ENCODE peak calls at places on chromosomes 11 and 22, in four cellular contexts. Y is neural crest cell, X is NCI-H187, Q is SW480. A is an unnamed sample.

GRCh38 chr11:71489311-71490043 is 36.5 kb downstream of the NADSYN1 start:
- DNase-seq in Q (no peak), X (no peak), Y (no peak), A (no peak)

GRCh38 chr11:257766-258493 is 20.3 kb upstream of the NLRP6 start:
- DNase-seq in Y (no peak), Q (no peak), X (no peak), A (no peak)

GRCh38 chr22:48940988-48941902 is 886.4 kb downstream of the BRD1 start:
- DNase-seq in Q (no peak), X (no peak), Y (no peak), A (no peak)

GRCh38 chr11:76371170-76371569 is 9.8 kb downstream of the THAP12 start:
- DNase-seq in Q (peak), X (no peak), Y (no peak), A (peak)

GRCh38 chr11:61923166-61924015 is 6.0 kb upstream of the RAB3IL1 start:
- DNase-seq in Y (no peak), X (no peak), Q (peak), A (peak)

GRCh38 chr11:64868904-64869570 is 9.4 kb downstream of the EHD1 start:
- DNase-seq in Y (no peak), X (no peak), Q (no peak), A (peak)

GRCh38 chr11:121452609-121453150 is at the start of gene SORL1-AS1:
- DNase-seq in X (no peak), Q (peak), Y (no peak), A (no peak)

GRCh38 chr22:29359469-29359868 is 28.9 kb downstream of the AP1B1 start:
- DNase-seq in X (no peak), Q (peak), Y (peak), A (peak)

GRCh38 chr22:47381240-47381639 is 618.8 kb downstream of the TBC1D22A start:
- DNase-seq in Q (no peak), Y (no peak), X (no peak), A (no peak)

GRCh38 chr11:32706985-32707736 is 87.3 kb downstream of the CCDC73 start:
- DNase-seq in Y (no peak), Q (peak), X (no peak), A (no peak)

GRCh38 chr11:42571486-42572230 is 740.1 kb upstream of the API5 start:
- DNase-seq in Q (no peak), X (no peak), Y (no peak), A (no peak)

GRCh38 chr11:19237813-19238212 is 2.9 kb downstream of the E2F8 start:
- DNase-seq in Y (no peak), Q (peak), X (no peak), A (no peak)

GRCh38 chr22:33883961-33884808 is 36.1 kb downstream of the LARGE1 start:
- DNase-seq in X (no peak), Y (no peak), Q (no peak), A (no peak)

GRCh38 chr22:29475550-29475949 is 4.5 kb upstream of the NEFH start:
- DNase-seq in Q (no peak), X (no peak), Y (no peak), A (no peak)

GRCh38 chr11:13984616-13985474 is 22.3 kb downstream of the SPON1 start:
- DNase-seq in Y (no peak), X (no peak), Q (no peak), A (peak)

GRCh38 chr11:8384199-8384821 is 120.6 kb upstream of the LMO1 start:
- DNase-seq in Y (no peak), Q (peak), X (peak), A (peak)

GRCh38 chr11:76802621-76803020 is 19.5 kb downstream of the TSKU start:
- DNase-seq in Y (no peak), Q (no peak), X (no peak), A (no peak)